ENCODE peak calls at places on chromosomes 4 and X, in five cellular contexts. N is SK-N-SH, B is K562, F is WTC11, L is A549. A is an unnamed sample.

GRCh38 chr4:166422475-166422874 is 549.4 kb downstream of the TLL1 start:
- DNase-seq in N (no peak), B (no peak), F (no peak), L (no peak), A (no peak)

GRCh38 chr4:1217366-1217765 is 31.6 kb downstream of the CTBP1 start:
- DNase-seq in N (no peak), B (no peak), F (no peak), L (no peak), A (no peak)

GRCh38 chr4:171025323-171025722 is 787.9 kb upstream of the GALNTL6 start:
- DNase-seq in N (no peak), B (no peak), F (no peak), L (no peak), A (peak; percentile 45)

GRCh38 chrX:118496763-118497079 is 1.1 kb downstream of the DOCK11 start:
- DNase-seq in N (no peak), B (no peak), F (no peak), L (no peak), A (no peak)

GRCh38 chr4:140004580-140005314 is 149.2 kb downstream of the MAML3 start:
- DNase-seq in N (peak; percentile 79), B (no peak), F (peak; percentile 55), L (no peak), A (no peak)

GRCh38 chr4:19776929-19777328 is 474.8 kb upstream of the SLIT2 start:
- DNase-seq in N (no peak), B (no peak), F (no peak), L (no peak), A (no peak)

GRCh38 chr4:161803171-161803570 is 360.6 kb downstream of the FSTL5 start:
- DNase-seq in N (no peak), B (no peak), F (no peak), L (no peak), A (no peak)

GRCh38 chrX:74521961-74522833 is 92.2 kb downstream of the RLIM start:
- DNase-seq in N (peak; percentile 25), B (no peak), F (no peak), L (no peak), A (no peak)

GRCh38 chr4:48943387-48943786 is 36.8 kb upstream of the OCIAD2 start:
- DNase-seq in N (no peak), B (peak; percentile 21), F (peak; percentile 50), L (no peak), A (no peak)

GRCh38 chrX:13338985-13339384 is 19.1 kb upstream of the ATXN3L start:
- DNase-seq in N (no peak), B (no peak), F (no peak), L (no peak), A (no peak)

GRCh38 chr4:184728858-184729257 is 5.0 kb downstream of the CENPU start:
- DNase-seq in N (no peak), B (no peak), F (no peak), L (no peak), A (no peak)

GRCh38 chr4:20283039-20283438 is 31.3 kb downstream of the SLIT2 start:
- DNase-seq in N (no peak), B (no peak), F (peak; percentile 63), L (no peak), A (no peak)

GRCh38 chrX:22081475-22082092 is 49.5 kb downstream of the PHEX start:
- DNase-seq in N (peak; percentile 22), B (peak; percentile 39), F (peak; percentile 67), L (no peak), A (peak; percentile 61)

GRCh38 chr4:184538023-184538599 is 63.8 kb upstream of the IRF2 start:
- DNase-seq in N (peak; percentile 79), B (peak; percentile 85), F (no peak), L (peak; percentile 66), A (peak; percentile 95)

GRCh38 chr4:38069271-38069760 is 109.1 kb downstream of the PTTG2 start:
- DNase-seq in N (peak; percentile 53), B (peak; percentile 67), F (peak; percentile 53), L (peak; percentile 29), A (peak; percentile 88)

GRCh38 chr4:147303506-147303905 is 177.4 kb upstream of the EDNRA start:
- DNase-seq in N (no peak), B (no peak), F (no peak), L (no peak), A (no peak)

GRCh38 chr4:73439445-73439844 is 3.4 kb downstream of the AFP start:
- DNase-seq in N (no peak), B (no peak), F (no peak), L (no peak), A (no peak)

DNA sequence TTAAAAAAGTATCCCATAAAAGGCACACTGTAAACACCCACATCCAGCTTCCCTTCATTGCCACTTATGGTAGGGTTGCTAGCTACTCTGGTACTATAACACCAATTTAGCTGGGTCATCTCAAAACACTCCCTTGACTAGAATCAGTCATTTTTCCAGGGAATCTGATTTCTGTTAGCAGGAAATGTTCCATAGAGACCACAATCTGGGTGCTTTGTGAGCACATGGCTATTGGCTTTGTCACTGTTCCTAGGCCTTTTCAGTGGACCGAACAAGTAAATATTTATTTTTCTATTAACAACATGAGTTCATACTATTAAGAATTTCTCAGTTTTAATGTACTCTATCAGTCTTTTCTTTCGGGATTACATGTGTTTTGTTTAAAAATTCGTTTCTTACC is 404.7 kb upstream of the GNPDA2 start:
- DNase-seq in N (no peak), B (no peak), F (no peak), L (no peak), A (no peak)
- TF ChIP-seq CTCF in N (no peak), B (no peak), F (no peak), L (no peak), A (no peak)

GRCh38 chrX:53236025-53236679 is 11.1 kb upstream of the KDM5C start:
- DNase-seq in N (no peak), B (no peak), F (no peak), L (no peak), A (no peak)
- TF ChIP-seq MAX in N (no peak), B (no peak), F (no peak), L (no peak), A (no peak)

GRCh38 chr4:12852338-12853307 is 631.5 kb downstream of the RAB28 start:
- DNase-seq in N (peak; percentile 32), B (peak; percentile 18), F (no peak), L (peak; percentile 23), A (peak; percentile 56)
- TF ChIP-seq CTCF in N (peak; percentile 67), B (peak; percentile 63), F (peak; percentile 31), L (peak; percentile 64), A (no peak)

GRCh38 chr4:158314756-158315487 is 104.6 kb downstream of the TMEM144 start:
- DNase-seq in N (no peak), B (no peak), F (no peak), L (peak; percentile 8), A (no peak)
- TF ChIP-seq MAX in N (no peak), B (no peak), F (no peak), L (peak; percentile 53), A (no peak)

GRCh38 chrX:100072286-100072685 is 337.8 kb downstream of the PCDH19 start:
- DNase-seq in N (no peak), B (no peak), F (no peak), L (no peak), A (no peak)
- TF ChIP-seq CTCF in N (no peak), B (no peak), F (no peak), L (no peak), A (no peak)

DNA sequence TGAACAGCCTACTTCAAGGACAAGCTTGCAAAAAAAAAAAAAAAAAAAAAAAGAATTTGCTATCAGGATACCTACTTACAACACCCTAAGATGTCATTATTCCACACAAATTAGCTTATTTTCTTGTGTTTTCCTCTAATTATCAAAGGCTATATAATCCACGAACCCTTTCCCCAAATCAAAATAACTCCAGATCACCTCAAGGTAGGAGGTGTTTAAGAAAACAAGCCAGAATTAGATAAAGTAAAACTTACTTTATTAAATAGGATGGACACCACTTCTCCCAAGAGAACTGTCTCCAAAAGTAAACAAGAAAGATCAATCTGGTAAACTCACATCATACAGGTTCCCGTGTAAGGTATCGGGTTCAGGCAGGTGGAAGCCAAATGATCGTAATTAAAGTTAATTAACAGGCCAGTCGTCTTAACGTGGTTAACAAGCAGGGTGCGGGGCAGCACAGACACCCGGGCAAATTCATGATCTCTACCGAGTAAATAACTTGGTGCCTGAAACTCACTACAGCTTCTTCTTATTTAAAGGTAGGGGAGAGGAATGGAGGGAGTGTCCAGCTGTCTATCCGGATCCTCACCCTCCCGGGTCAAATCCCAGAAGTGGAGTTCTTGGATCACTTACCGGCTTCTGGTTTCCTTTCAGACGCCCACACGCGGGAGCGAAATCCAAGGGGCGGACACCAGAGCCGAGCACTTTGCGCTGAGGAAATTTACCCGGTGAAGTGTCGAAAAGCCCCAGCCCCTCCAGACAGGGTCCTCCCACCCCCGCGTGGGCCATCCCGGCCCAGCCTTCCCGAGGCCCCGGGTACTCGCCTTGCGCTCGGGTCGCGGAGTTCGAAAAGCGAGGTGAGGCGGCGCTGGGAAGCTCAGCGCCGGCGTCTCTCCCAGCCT is 708 bp downstream of the ARAP2 start:
- DNase-seq in N (peak; percentile 4), B (peak; percentile 5), F (no peak), L (peak; percentile 15), A (no peak)
- TF ChIP-seq MAX in N (no peak), B (no peak), F (no peak), L (no peak), A (peak; percentile 19)

GRCh38 chr4:87965501-87965975 is 10.0 kb upstream of the SPP1 start:
- DNase-seq in N (no peak), B (no peak), F (peak; percentile 48), L (no peak), A (no peak)
- TF ChIP-seq CTCF in N (no peak), B (no peak), F (no peak), L (no peak), A (no peak)

GRCh38 chrX:115311139-115311538 is 21.6 kb downstream of the LUZP4 start:
- DNase-seq in N (peak; percentile 23), B (no peak), F (no peak), L (no peak), A (no peak)
- TF ChIP-seq MAX in N (no peak), B (no peak), F (no peak), L (no peak), A (no peak)

DNA sequence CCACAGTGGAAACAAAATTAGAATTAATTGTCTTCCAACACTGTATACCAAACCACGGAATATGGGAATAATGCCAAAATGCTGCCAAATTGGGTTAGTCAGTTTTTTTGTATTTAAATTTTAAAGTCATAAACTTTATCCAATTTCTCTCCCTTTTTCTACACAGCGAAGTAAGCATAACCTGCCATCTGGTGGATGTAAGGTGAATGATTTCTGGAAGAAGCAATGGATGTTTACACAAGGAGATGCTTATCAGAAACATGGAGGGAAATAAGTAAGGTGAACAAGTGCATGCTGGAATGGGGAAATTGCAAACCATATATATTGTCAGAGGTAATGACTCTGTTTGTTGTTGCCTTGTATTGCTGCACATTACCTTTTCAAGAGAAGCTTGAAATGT is 691.9 kb downstream of the TECRL start:
- DNase-seq in N (peak; percentile 3), B (no peak), F (no peak), L (peak; percentile 0), A (peak; percentile 34)
- TF ChIP-seq CTCF in N (peak; percentile 53), B (no peak), F (peak; percentile 22), L (no peak), A (peak; percentile 23)